ENCODE peak calls at places on chromosomes 11 and 22, in ten cellular contexts. One of them, this sample, is unnamed.

GRCh38 chr11:60982184-60982583 is 10.7 kb downstream of the CD6 start:
- DNase-seq in neural progenitor cell: no peak
- DNase-seq in epithelial cell of esophagus: no peak
- DNase-seq in heart right ventricle: no peak
- DNase-seq in cardiac muscle cell: no peak
- DNase-seq in stomach: no peak
- DNase-seq in ovary: no peak
- DNase-seq in fibroblast of lung: no peak
- DNase-seq in esophagus squamous epithelium: no peak
- DNase-seq in IMR-90: no peak
- DNase-seq in this sample: no peak

GRCh38 chr11:34613462-34614183 is 7.3 kb upstream of the EHF start:
- DNase-seq in neural progenitor cell: no peak
- DNase-seq in epithelial cell of esophagus: no peak
- DNase-seq in heart right ventricle: no peak
- DNase-seq in cardiac muscle cell: no peak
- DNase-seq in stomach: no peak
- DNase-seq in ovary: no peak
- DNase-seq in fibroblast of lung: no peak
- DNase-seq in esophagus squamous epithelium: no peak
- DNase-seq in IMR-90: no peak
- DNase-seq in this sample: no peak

GRCh38 chr22:44701824-44702478 is at the start of gene PRR5:
- DNase-seq in neural progenitor cell: peak
- DNase-seq in epithelial cell of esophagus: peak
- DNase-seq in heart right ventricle: peak
- DNase-seq in cardiac muscle cell: peak
- DNase-seq in stomach: peak
- DNase-seq in ovary: peak
- DNase-seq in fibroblast of lung: peak
- DNase-seq in esophagus squamous epithelium: peak
- DNase-seq in IMR-90: peak
- DNase-seq in this sample: peak

GRCh38 chr11:35555238-35555887 is 29.9 kb upstream of the PAMR1 start:
- DNase-seq in neural progenitor cell: no peak
- DNase-seq in epithelial cell of esophagus: no peak
- DNase-seq in heart right ventricle: no peak
- DNase-seq in cardiac muscle cell: no peak
- DNase-seq in stomach: no peak
- DNase-seq in ovary: no peak
- DNase-seq in fibroblast of lung: peak
- DNase-seq in esophagus squamous epithelium: no peak
- DNase-seq in IMR-90: peak
- DNase-seq in this sample: no peak

GRCh38 chr11:78200553-78200952 is 11.8 kb downstream of the USP35 start:
- DNase-seq in neural progenitor cell: no peak
- DNase-seq in epithelial cell of esophagus: no peak
- DNase-seq in heart right ventricle: no peak
- DNase-seq in cardiac muscle cell: no peak
- DNase-seq in stomach: no peak
- DNase-seq in ovary: peak
- DNase-seq in fibroblast of lung: no peak
- DNase-seq in esophagus squamous epithelium: no peak
- DNase-seq in IMR-90: no peak
- DNase-seq in this sample: no peak

GRCh38 chr11:34587282-34587677 is 33.6 kb upstream of the EHF start:
- DNase-seq in neural progenitor cell: no peak
- DNase-seq in epithelial cell of esophagus: peak
- DNase-seq in heart right ventricle: no peak
- DNase-seq in cardiac muscle cell: no peak
- DNase-seq in stomach: no peak
- DNase-seq in ovary: no peak
- DNase-seq in fibroblast of lung: peak
- DNase-seq in esophagus squamous epithelium: no peak
- DNase-seq in IMR-90: no peak
- DNase-seq in this sample: no peak

GRCh38 chr11:2446590-2447252 is 1.9 kb downstream of the KCNQ1 start:
- DNase-seq in neural progenitor cell: no peak
- DNase-seq in epithelial cell of esophagus: no peak
- DNase-seq in heart right ventricle: no peak
- DNase-seq in cardiac muscle cell: no peak
- DNase-seq in stomach: no peak
- DNase-seq in ovary: no peak
- DNase-seq in fibroblast of lung: no peak
- DNase-seq in esophagus squamous epithelium: no peak
- DNase-seq in IMR-90: no peak
- DNase-seq in this sample: no peak

GRCh38 chr11:1196516-1197391 is 26.1 kb upstream of the MUC5B start:
- DNase-seq in neural progenitor cell: no peak
- DNase-seq in epithelial cell of esophagus: no peak
- DNase-seq in heart right ventricle: peak
- DNase-seq in cardiac muscle cell: no peak
- DNase-seq in stomach: peak
- DNase-seq in ovary: peak
- DNase-seq in fibroblast of lung: no peak
- DNase-seq in esophagus squamous epithelium: no peak
- DNase-seq in IMR-90: no peak
- DNase-seq in this sample: no peak

GRCh38 chr11:63250162-63251050 is 7.0 kb upstream of the SLC22A25 start:
- DNase-seq in neural progenitor cell: no peak
- DNase-seq in epithelial cell of esophagus: no peak
- DNase-seq in heart right ventricle: no peak
- DNase-seq in cardiac muscle cell: no peak
- DNase-seq in stomach: no peak
- DNase-seq in ovary: no peak
- DNase-seq in fibroblast of lung: no peak
- DNase-seq in esophagus squamous epithelium: no peak
- DNase-seq in IMR-90: no peak
- DNase-seq in this sample: no peak

GRCh38 chr22:25078591-25078990 is 121.1 kb upstream of the CRYBB3 start:
- DNase-seq in neural progenitor cell: no peak
- DNase-seq in epithelial cell of esophagus: no peak
- DNase-seq in heart right ventricle: no peak
- DNase-seq in cardiac muscle cell: no peak
- DNase-seq in stomach: no peak
- DNase-seq in ovary: no peak
- DNase-seq in fibroblast of lung: no peak
- DNase-seq in esophagus squamous epithelium: no peak
- DNase-seq in IMR-90: no peak
- DNase-seq in this sample: no peak

GRCh38 chr22:25083414-25084166 is 116.1 kb upstream of the CRYBB3 start:
- DNase-seq in neural progenitor cell: peak
- DNase-seq in epithelial cell of esophagus: no peak
- DNase-seq in heart right ventricle: no peak
- DNase-seq in cardiac muscle cell: no peak
- DNase-seq in stomach: no peak
- DNase-seq in ovary: no peak
- DNase-seq in fibroblast of lung: no peak
- DNase-seq in esophagus squamous epithelium: no peak
- DNase-seq in IMR-90: no peak
- DNase-seq in this sample: no peak

GRCh38 chr22:25082096-25082495 is 117.6 kb upstream of the CRYBB3 start:
- DNase-seq in neural progenitor cell: no peak
- DNase-seq in epithelial cell of esophagus: no peak
- DNase-seq in heart right ventricle: no peak
- DNase-seq in cardiac muscle cell: no peak
- DNase-seq in stomach: no peak
- DNase-seq in ovary: no peak
- DNase-seq in fibroblast of lung: no peak
- DNase-seq in esophagus squamous epithelium: no peak
- DNase-seq in IMR-90: no peak
- DNase-seq in this sample: no peak

GRCh38 chr22:25080855-25081254 is 118.8 kb upstream of the CRYBB3 start:
- DNase-seq in neural progenitor cell: no peak
- DNase-seq in epithelial cell of esophagus: no peak
- DNase-seq in heart right ventricle: no peak
- DNase-seq in cardiac muscle cell: peak
- DNase-seq in stomach: no peak
- DNase-seq in ovary: no peak
- DNase-seq in fibroblast of lung: no peak
- DNase-seq in esophagus squamous epithelium: no peak
- DNase-seq in IMR-90: no peak
- DNase-seq in this sample: no peak

GRCh38 chr22:25081409-25081824 is 118.2 kb upstream of the CRYBB3 start:
- DNase-seq in neural progenitor cell: peak
- DNase-seq in epithelial cell of esophagus: peak
- DNase-seq in heart right ventricle: no peak
- DNase-seq in cardiac muscle cell: no peak
- DNase-seq in stomach: peak
- DNase-seq in ovary: no peak
- DNase-seq in fibroblast of lung: peak
- DNase-seq in esophagus squamous epithelium: no peak
- DNase-seq in IMR-90: peak
- DNase-seq in this sample: peak
- TF ChIP-seq CTCF in neural progenitor cell: peak
- TF ChIP-seq CTCF in epithelial cell of esophagus: peak
- TF ChIP-seq CTCF in heart right ventricle: peak
- TF ChIP-seq CTCF in cardiac muscle cell: peak
- TF ChIP-seq CTCF in stomach: no peak
- TF ChIP-seq CTCF in ovary: no peak
- TF ChIP-seq CTCF in fibroblast of lung: peak
- TF ChIP-seq CTCF in esophagus squamous epithelium: no peak
- TF ChIP-seq CTCF in IMR-90: peak
- TF ChIP-seq CTCF in this sample: peak

GRCh38 chr11:75330279-75330678 is 21.2 kb downstream of the ARRB1 start:
- DNase-seq in neural progenitor cell: no peak
- DNase-seq in epithelial cell of esophagus: no peak
- DNase-seq in heart right ventricle: no peak
- DNase-seq in cardiac muscle cell: no peak
- DNase-seq in stomach: peak
- DNase-seq in ovary: no peak
- DNase-seq in fibroblast of lung: peak
- DNase-seq in esophagus squamous epithelium: no peak
- DNase-seq in IMR-90: peak
- DNase-seq in this sample: no peak

GRCh38 chr11:75325713-75326438 is 25.6 kb downstream of the ARRB1 start:
- DNase-seq in neural progenitor cell: no peak
- DNase-seq in epithelial cell of esophagus: peak
- DNase-seq in heart right ventricle: peak
- DNase-seq in cardiac muscle cell: no peak
- DNase-seq in stomach: peak
- DNase-seq in ovary: peak
- DNase-seq in fibroblast of lung: peak
- DNase-seq in esophagus squamous epithelium: no peak
- DNase-seq in IMR-90: peak
- DNase-seq in this sample: no peak

GRCh38 chr11:75324740-75325139 is 26.7 kb downstream of the ARRB1 start:
- DNase-seq in neural progenitor cell: no peak
- DNase-seq in epithelial cell of esophagus: no peak
- DNase-seq in heart right ventricle: no peak
- DNase-seq in cardiac muscle cell: no peak
- DNase-seq in stomach: peak
- DNase-seq in ovary: no peak
- DNase-seq in fibroblast of lung: no peak
- DNase-seq in esophagus squamous epithelium: no peak
- DNase-seq in IMR-90: no peak
- DNase-seq in this sample: no peak

GRCh38 chr11:75326439-75326810 is 25.0 kb downstream of the ARRB1 start:
- DNase-seq in neural progenitor cell: no peak
- DNase-seq in epithelial cell of esophagus: peak
- DNase-seq in heart right ventricle: no peak
- DNase-seq in cardiac muscle cell: no peak
- DNase-seq in stomach: no peak
- DNase-seq in ovary: no peak
- DNase-seq in fibroblast of lung: no peak
- DNase-seq in esophagus squamous epithelium: no peak
- DNase-seq in IMR-90: no peak
- DNase-seq in this sample: no peak

GRCh38 chr11:75328426-75329277 is 22.8 kb downstream of the ARRB1 start:
- DNase-seq in neural progenitor cell: peak
- DNase-seq in epithelial cell of esophagus: peak
- DNase-seq in heart right ventricle: peak
- DNase-seq in cardiac muscle cell: peak
- DNase-seq in stomach: peak
- DNase-seq in ovary: peak
- DNase-seq in fibroblast of lung: peak
- DNase-seq in esophagus squamous epithelium: no peak
- DNase-seq in IMR-90: peak
- DNase-seq in this sample: peak
- TF ChIP-seq CTCF in neural progenitor cell: peak
- TF ChIP-seq CTCF in epithelial cell of esophagus: peak
- TF ChIP-seq CTCF in heart right ventricle: peak
- TF ChIP-seq CTCF in cardiac muscle cell: peak
- TF ChIP-seq CTCF in stomach: no peak
- TF ChIP-seq CTCF in ovary: peak
- TF ChIP-seq CTCF in fibroblast of lung: peak
- TF ChIP-seq CTCF in esophagus squamous epithelium: peak
- TF ChIP-seq CTCF in IMR-90: peak
- TF ChIP-seq CTCF in this sample: peak

GRCh38 chr22:42313204-42313603 is 42.8 kb upstream of the TCF20 start:
- DNase-seq in neural progenitor cell: no peak
- DNase-seq in epithelial cell of esophagus: no peak
- DNase-seq in heart right ventricle: no peak
- DNase-seq in cardiac muscle cell: no peak
- DNase-seq in stomach: no peak
- DNase-seq in ovary: no peak
- DNase-seq in fibroblast of lung: no peak
- DNase-seq in esophagus squamous epithelium: no peak
- DNase-seq in IMR-90: no peak
- DNase-seq in this sample: no peak

GRCh38 chr22:42314709-42315391 is 44.4 kb upstream of the TCF20 start:
- DNase-seq in neural progenitor cell: no peak
- DNase-seq in epithelial cell of esophagus: no peak
- DNase-seq in heart right ventricle: no peak
- DNase-seq in cardiac muscle cell: peak
- DNase-seq in stomach: no peak
- DNase-seq in ovary: no peak
- DNase-seq in fibroblast of lung: no peak
- DNase-seq in esophagus squamous epithelium: no peak
- DNase-seq in IMR-90: no peak
- DNase-seq in this sample: no peak

GRCh38 chr22:42316988-42317387 is 46.5 kb upstream of the TCF20 start:
- DNase-seq in neural progenitor cell: no peak
- DNase-seq in epithelial cell of esophagus: peak
- DNase-seq in heart right ventricle: no peak
- DNase-seq in cardiac muscle cell: no peak
- DNase-seq in stomach: peak
- DNase-seq in ovary: peak
- DNase-seq in fibroblast of lung: no peak
- DNase-seq in esophagus squamous epithelium: no peak
- DNase-seq in IMR-90: no peak
- DNase-seq in this sample: no peak

GRCh38 chr22:42315392-42315756 is 44.9 kb upstream of the TCF20 start:
- DNase-seq in neural progenitor cell: no peak
- DNase-seq in epithelial cell of esophagus: no peak
- DNase-seq in heart right ventricle: no peak
- DNase-seq in cardiac muscle cell: no peak
- DNase-seq in stomach: no peak
- DNase-seq in ovary: no peak
- DNase-seq in fibroblast of lung: no peak
- DNase-seq in esophagus squamous epithelium: no peak
- DNase-seq in IMR-90: no peak
- DNase-seq in this sample: no peak

GRCh38 chr22:42313804-42314581 is 43.5 kb upstream of the TCF20 start:
- DNase-seq in neural progenitor cell: peak
- DNase-seq in epithelial cell of esophagus: peak
- DNase-seq in heart right ventricle: peak
- DNase-seq in cardiac muscle cell: peak
- DNase-seq in stomach: peak
- DNase-seq in ovary: peak
- DNase-seq in fibroblast of lung: peak
- DNase-seq in esophagus squamous epithelium: no peak
- DNase-seq in IMR-90: peak
- DNase-seq in this sample: peak
- TF ChIP-seq CTCF in neural progenitor cell: peak
- TF ChIP-seq CTCF in epithelial cell of esophagus: peak
- TF ChIP-seq CTCF in heart right ventricle: peak
- TF ChIP-seq CTCF in cardiac muscle cell: peak
- TF ChIP-seq CTCF in stomach: no peak
- TF ChIP-seq CTCF in ovary: no peak
- TF ChIP-seq CTCF in fibroblast of lung: peak
- TF ChIP-seq CTCF in esophagus squamous epithelium: peak
- TF ChIP-seq CTCF in IMR-90: peak
- TF ChIP-seq CTCF in this sample: peak

GRCh38 chr11:72397333-72397732 is 37.0 kb downstream of the CLPB start:
- DNase-seq in neural progenitor cell: no peak
- DNase-seq in epithelial cell of esophagus: no peak
- DNase-seq in heart right ventricle: no peak
- DNase-seq in cardiac muscle cell: no peak
- DNase-seq in stomach: no peak
- DNase-seq in ovary: no peak
- DNase-seq in fibroblast of lung: no peak
- DNase-seq in esophagus squamous epithelium: no peak
- DNase-seq in IMR-90: no peak
- DNase-seq in this sample: no peak
- TF ChIP-seq CTCF in neural progenitor cell: no peak
- TF ChIP-seq CTCF in epithelial cell of esophagus: no peak
- TF ChIP-seq CTCF in heart right ventricle: no peak
- TF ChIP-seq CTCF in cardiac muscle cell: no peak
- TF ChIP-seq CTCF in stomach: no peak
- TF ChIP-seq CTCF in ovary: no peak
- TF ChIP-seq CTCF in fibroblast of lung: no peak
- TF ChIP-seq CTCF in esophagus squamous epithelium: no peak
- TF ChIP-seq CTCF in IMR-90: no peak
- TF ChIP-seq CTCF in this sample: no peak